ENCODE peak calls at places on chromosomes 4 and X, in ten cellular contexts. One of them, this sample, is unnamed.

GRCh38 chrX:148915474-148915873 is 415.1 kb downstream of the AFF2 start:
- DNase-seq in right lobe of liver: no peak
- DNase-seq in BE2C: no peak
- DNase-seq in mesenchymal stem cell: peak; percentile 11
- DNase-seq in upper lobe of right lung: no peak
- DNase-seq in CD8-positive, alpha-beta T cell: no peak
- DNase-seq in mucosa of descending colon: no peak
- DNase-seq in IMR-90: no peak
- DNase-seq in breast epithelium: no peak
- DNase-seq in colonic mucosa: no peak
- DNase-seq in this sample: no peak

GRCh38 chr4:188821500-188821899 is 682.3 kb downstream of the TRIML1 start:
- DNase-seq in mesenchymal stem cell: no peak
- DNase-seq in CD8-positive, alpha-beta T cell: no peak
- DNase-seq in breast epithelium: no peak
- DNase-seq in IMR-90: no peak
- DNase-seq in mucosa of descending colon: no peak
- DNase-seq in upper lobe of right lung: no peak
- DNase-seq in BE2C: no peak
- DNase-seq in colonic mucosa: no peak
- DNase-seq in right lobe of liver: no peak
- DNase-seq in this sample: no peak

GRCh38 chr4:1554876-1555265 is 129.2 kb downstream of the FAM53A start:
- DNase-seq in breast epithelium: peak; percentile 83
- DNase-seq in mesenchymal stem cell: no peak
- DNase-seq in BE2C: no peak
- DNase-seq in upper lobe of right lung: no peak
- DNase-seq in colonic mucosa: no peak
- DNase-seq in CD8-positive, alpha-beta T cell: no peak
- DNase-seq in mucosa of descending colon: no peak
- DNase-seq in IMR-90: no peak
- DNase-seq in right lobe of liver: no peak
- DNase-seq in this sample: no peak

GRCh38 chr4:80202784-80203553 is 5.7 kb downstream of the PRDM8 start:
- DNase-seq in CD8-positive, alpha-beta T cell: peak; percentile 57
- DNase-seq in upper lobe of right lung: peak; percentile 68
- DNase-seq in mucosa of descending colon: peak; percentile 38
- DNase-seq in BE2C: no peak
- DNase-seq in breast epithelium: no peak
- DNase-seq in IMR-90: peak; percentile 35
- DNase-seq in mesenchymal stem cell: peak; percentile 58
- DNase-seq in right lobe of liver: peak; percentile 31
- DNase-seq in colonic mucosa: no peak
- DNase-seq in this sample: peak; percentile 71

GRCh38 chr4:107018336-107018735 is 17.8 kb downstream of the DKK2 start:
- DNase-seq in mesenchymal stem cell: no peak
- DNase-seq in right lobe of liver: no peak
- DNase-seq in BE2C: no peak
- DNase-seq in mucosa of descending colon: no peak
- DNase-seq in CD8-positive, alpha-beta T cell: no peak
- DNase-seq in colonic mucosa: no peak
- DNase-seq in breast epithelium: no peak
- DNase-seq in upper lobe of right lung: no peak
- DNase-seq in IMR-90: no peak
- DNase-seq in this sample: peak; percentile 58

GRCh38 chr4:158374318-158374717 is 147.4 kb upstream of the RXFP1 start:
- DNase-seq in right lobe of liver: no peak
- DNase-seq in upper lobe of right lung: no peak
- DNase-seq in CD8-positive, alpha-beta T cell: no peak
- DNase-seq in breast epithelium: no peak
- DNase-seq in mucosa of descending colon: no peak
- DNase-seq in mesenchymal stem cell: no peak
- DNase-seq in BE2C: no peak
- DNase-seq in colonic mucosa: no peak
- DNase-seq in IMR-90: no peak
- DNase-seq in this sample: no peak

GRCh38 chr4:41258783-41259182 is 2.1 kb downstream of the UCHL1 start:
- DNase-seq in colonic mucosa: no peak
- DNase-seq in mucosa of descending colon: peak; percentile 3
- DNase-seq in breast epithelium: no peak
- DNase-seq in IMR-90: peak; percentile 86
- DNase-seq in right lobe of liver: no peak
- DNase-seq in mesenchymal stem cell: peak; percentile 84
- DNase-seq in CD8-positive, alpha-beta T cell: no peak
- DNase-seq in upper lobe of right lung: no peak
- DNase-seq in BE2C: peak; percentile 61
- DNase-seq in this sample: peak; percentile 85

GRCh38 chrX:114999906-115000305 is 17.5 kb downstream of the IL13RA2 start:
- DNase-seq in BE2C: no peak
- DNase-seq in IMR-90: no peak
- DNase-seq in mucosa of descending colon: no peak
- DNase-seq in mesenchymal stem cell: no peak
- DNase-seq in right lobe of liver: no peak
- DNase-seq in colonic mucosa: no peak
- DNase-seq in breast epithelium: no peak
- DNase-seq in upper lobe of right lung: no peak
- DNase-seq in CD8-positive, alpha-beta T cell: no peak
- DNase-seq in this sample: no peak

GRCh38 chr4:158033416-158033863 is 139.4 kb downstream of the GASK1B start:
- DNase-seq in mesenchymal stem cell: peak; percentile 67
- DNase-seq in mucosa of descending colon: no peak
- DNase-seq in CD8-positive, alpha-beta T cell: no peak
- DNase-seq in colonic mucosa: no peak
- DNase-seq in breast epithelium: no peak
- DNase-seq in IMR-90: peak; percentile 61
- DNase-seq in upper lobe of right lung: no peak
- DNase-seq in BE2C: no peak
- DNase-seq in right lobe of liver: no peak
- DNase-seq in this sample: peak; percentile 42

GRCh38 chr4:14582658-14583057 is 419.6 kb upstream of the CPEB2 start:
- DNase-seq in breast epithelium: no peak
- DNase-seq in mucosa of descending colon: no peak
- DNase-seq in right lobe of liver: no peak
- DNase-seq in IMR-90: no peak
- DNase-seq in colonic mucosa: no peak
- DNase-seq in CD8-positive, alpha-beta T cell: no peak
- DNase-seq in BE2C: no peak
- DNase-seq in upper lobe of right lung: no peak
- DNase-seq in mesenchymal stem cell: no peak
- DNase-seq in this sample: no peak
- H3K9me3 ChIP-seq in breast epithelium: no peaks in the 10 kb centered on the region
- H3K9me3 ChIP-seq in mucosa of descending colon: no peaks in the 10 kb centered on the region
- H3K9me3 ChIP-seq in right lobe of liver: no peaks in the 10 kb centered on the region
- H3K9me3 ChIP-seq in IMR-90: peaks cover 3% of the 10 kb centered on the region
- H3K9me3 ChIP-seq in colonic mucosa: no peaks in the 10 kb centered on the region
- H3K9me3 ChIP-seq in CD8-positive, alpha-beta T cell: no peaks in the 10 kb centered on the region
- H3K9me3 ChIP-seq in BE2C: no peaks in the 10 kb centered on the region
- H3K9me3 ChIP-seq in upper lobe of right lung: no peaks in the 10 kb centered on the region
- H3K9me3 ChIP-seq in mesenchymal stem cell: no peaks in the 10 kb centered on the region
- H3K9me3 ChIP-seq in this sample: no peaks in the 10 kb centered on the region

GRCh38 chr4:164288578-164288977 is 465.4 kb upstream of the SMIM31 start:
- DNase-seq in mucosa of descending colon: no peak
- DNase-seq in right lobe of liver: no peak
- DNase-seq in IMR-90: no peak
- DNase-seq in breast epithelium: no peak
- DNase-seq in CD8-positive, alpha-beta T cell: no peak
- DNase-seq in upper lobe of right lung: no peak
- DNase-seq in BE2C: no peak
- DNase-seq in colonic mucosa: no peak
- DNase-seq in mesenchymal stem cell: no peak
- DNase-seq in this sample: no peak

DNA sequence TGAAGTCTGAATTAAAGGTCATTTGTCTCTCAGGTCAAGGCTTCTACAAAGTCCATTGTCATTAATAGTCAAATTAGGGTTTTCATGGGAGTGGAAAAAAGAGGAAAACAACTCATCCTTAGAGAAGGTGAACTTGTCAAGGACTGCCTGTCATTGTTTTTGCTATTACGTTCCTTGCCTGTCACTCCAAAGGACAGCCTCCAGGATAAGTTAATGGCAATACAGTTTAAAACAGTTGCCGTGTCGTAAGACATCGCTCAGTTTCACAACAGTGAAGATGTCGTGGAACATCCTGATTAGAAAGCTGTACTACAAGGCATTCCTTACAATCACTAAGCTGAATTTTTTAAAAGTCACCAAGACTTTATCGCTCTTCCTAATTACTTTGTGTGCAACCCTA is 466.8 kb upstream of the SMIM31 start:
- DNase-seq in BE2C: no peak
- DNase-seq in CD8-positive, alpha-beta T cell: no peak
- DNase-seq in mucosa of descending colon: no peak
- DNase-seq in right lobe of liver: no peak
- DNase-seq in IMR-90: no peak
- DNase-seq in colonic mucosa: no peak
- DNase-seq in upper lobe of right lung: no peak
- DNase-seq in breast epithelium: no peak
- DNase-seq in mesenchymal stem cell: no peak
- DNase-seq in this sample: no peak
- H3K4me1 ChIP-seq in BE2C: no peaks in the 10 kb centered on the region
- H3K4me1 ChIP-seq in CD8-positive, alpha-beta T cell: no peaks in the 10 kb centered on the region
- H3K4me1 ChIP-seq in mucosa of descending colon: no peaks in the 10 kb centered on the region
- H3K4me1 ChIP-seq in right lobe of liver: no peaks in the 10 kb centered on the region
- H3K4me1 ChIP-seq in IMR-90: no peaks in the 10 kb centered on the region
- H3K4me1 ChIP-seq in colonic mucosa: no peaks in the 10 kb centered on the region
- H3K4me1 ChIP-seq in upper lobe of right lung: no peaks in the 10 kb centered on the region
- H3K4me1 ChIP-seq in breast epithelium: no peaks in the 10 kb centered on the region
- H3K4me1 ChIP-seq in mesenchymal stem cell: no peaks in the 10 kb centered on the region
- H3K4me1 ChIP-seq in this sample: no peaks in the 10 kb centered on the region

DNA sequence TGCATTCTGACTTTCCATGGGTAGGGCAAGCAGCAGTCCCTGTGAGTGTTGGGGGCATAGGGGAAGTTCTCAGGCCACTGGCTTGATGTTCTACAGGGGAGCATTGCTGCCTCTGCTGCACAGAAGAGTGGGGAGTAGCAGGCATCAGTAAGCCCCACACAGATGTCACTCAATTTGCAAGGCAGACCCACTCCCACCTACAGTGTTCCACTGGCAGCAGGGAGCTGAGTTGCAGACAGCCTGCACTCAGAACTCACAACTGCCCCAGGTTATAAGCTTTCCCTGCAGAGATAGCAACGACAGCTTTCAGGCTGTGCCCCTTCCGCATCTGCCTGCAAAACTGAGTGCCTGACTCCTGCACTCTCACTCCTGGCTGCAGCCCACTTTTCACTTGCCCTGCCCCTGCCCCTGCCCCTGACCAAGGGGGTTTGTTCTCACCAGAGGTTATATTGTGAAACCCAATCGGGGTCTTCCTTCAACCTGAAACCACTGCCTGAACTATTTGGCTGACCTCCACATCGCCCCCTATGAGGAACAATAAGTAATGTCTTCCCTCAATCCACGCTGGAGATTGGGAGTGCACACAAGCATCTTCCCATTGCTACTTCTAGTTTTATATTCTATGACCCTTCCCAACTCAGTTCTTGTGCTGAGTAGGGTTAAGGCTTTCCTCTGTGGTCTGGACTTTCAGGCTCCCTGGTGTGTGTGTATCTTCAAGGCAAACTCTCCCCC is 227.4 kb upstream of the CXorf51B start:
- DNase-seq in CD8-positive, alpha-beta T cell: no peak
- DNase-seq in mesenchymal stem cell: no peak
- DNase-seq in mucosa of descending colon: no peak
- DNase-seq in IMR-90: no peak
- DNase-seq in colonic mucosa: no peak
- DNase-seq in BE2C: no peak
- DNase-seq in right lobe of liver: no peak
- DNase-seq in upper lobe of right lung: no peak
- DNase-seq in breast epithelium: no peak
- DNase-seq in this sample: no peak
- H3K9me3 ChIP-seq in CD8-positive, alpha-beta T cell: no peaks in the 10 kb centered on the region
- H3K9me3 ChIP-seq in mesenchymal stem cell: peaks cover 18% of the 10 kb centered on the region
- H3K9me3 ChIP-seq in mucosa of descending colon: no peaks in the 10 kb centered on the region
- H3K9me3 ChIP-seq in IMR-90: peaks cover 10% of the 10 kb centered on the region
- H3K9me3 ChIP-seq in colonic mucosa: no peaks in the 10 kb centered on the region
- H3K9me3 ChIP-seq in BE2C: no peaks in the 10 kb centered on the region
- H3K9me3 ChIP-seq in right lobe of liver: no peaks in the 10 kb centered on the region
- H3K9me3 ChIP-seq in upper lobe of right lung: no peaks in the 10 kb centered on the region
- H3K9me3 ChIP-seq in breast epithelium: peaks cover 4% of the 10 kb centered on the region
- H3K9me3 ChIP-seq in this sample: peaks cover 7% of the 10 kb centered on the region

GRCh38 chrX:55452825-55453124 is 848 bp downstream of the MAGEH1 start:
- DNase-seq in mesenchymal stem cell: no peak
- DNase-seq in right lobe of liver: no peak
- DNase-seq in BE2C: no peak
- DNase-seq in colonic mucosa: no peak
- DNase-seq in breast epithelium: no peak
- DNase-seq in IMR-90: no peak
- DNase-seq in mucosa of descending colon: no peak
- DNase-seq in upper lobe of right lung: no peak
- DNase-seq in CD8-positive, alpha-beta T cell: peak; percentile 18
- DNase-seq in this sample: no peak

GRCh38 chrX:55451990-55452824 is at the start of gene MAGEH1:
- DNase-seq in BE2C: peak; percentile 80
- DNase-seq in breast epithelium: peak; percentile 65
- DNase-seq in mucosa of descending colon: peak; percentile 81
- DNase-seq in IMR-90: peak; percentile 79
- DNase-seq in upper lobe of right lung: peak; percentile 88
- DNase-seq in colonic mucosa: peak; percentile 80
- DNase-seq in mesenchymal stem cell: peak; percentile 76
- DNase-seq in right lobe of liver: peak; percentile 76
- DNase-seq in CD8-positive, alpha-beta T cell: peak; percentile 88
- DNase-seq in this sample: peak; percentile 84

GRCh38 chrX:55450259-55450658 is 1.7 kb upstream of the MAGEH1 start:
- DNase-seq in upper lobe of right lung: no peak
- DNase-seq in mucosa of descending colon: peak; percentile 2
- DNase-seq in right lobe of liver: no peak
- DNase-seq in IMR-90: peak; percentile 12
- DNase-seq in breast epithelium: no peak
- DNase-seq in BE2C: no peak
- DNase-seq in mesenchymal stem cell: peak; percentile 6
- DNase-seq in CD8-positive, alpha-beta T cell: no peak
- DNase-seq in colonic mucosa: no peak
- DNase-seq in this sample: peak; percentile 2

GRCh38 chrX:55451626-55451989 is 319 bp upstream of the MAGEH1 start:
- DNase-seq in mesenchymal stem cell: no peak
- DNase-seq in upper lobe of right lung: no peak
- DNase-seq in colonic mucosa: no peak
- DNase-seq in mucosa of descending colon: no peak
- DNase-seq in right lobe of liver: no peak
- DNase-seq in IMR-90: no peak
- DNase-seq in CD8-positive, alpha-beta T cell: no peak
- DNase-seq in breast epithelium: no peak
- DNase-seq in BE2C: no peak
- DNase-seq in this sample: no peak

DNA sequence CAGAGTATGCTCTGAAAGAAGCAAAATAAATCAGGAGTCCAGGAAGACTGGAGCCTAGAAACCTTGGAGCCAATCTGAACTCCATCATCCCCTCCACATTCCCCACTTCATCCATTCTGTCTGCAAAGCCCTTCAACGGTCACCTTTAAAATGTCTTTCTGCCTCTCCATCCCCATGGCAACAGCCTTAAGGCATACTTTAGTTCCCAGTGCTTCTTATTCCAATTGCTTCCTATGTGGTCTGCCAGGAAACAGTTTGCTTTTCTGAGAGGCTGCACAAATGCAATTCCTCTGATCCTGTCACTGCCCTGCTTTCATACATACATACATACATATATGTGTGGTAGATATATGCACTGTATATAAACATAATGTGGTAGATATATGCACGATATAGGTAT is 802 bp upstream of the MAGEH1 start:
- DNase-seq in right lobe of liver: no peak
- DNase-seq in IMR-90: no peak
- DNase-seq in colonic mucosa: no peak
- DNase-seq in breast epithelium: no peak
- DNase-seq in mesenchymal stem cell: no peak
- DNase-seq in mucosa of descending colon: no peak
- DNase-seq in CD8-positive, alpha-beta T cell: no peak
- DNase-seq in BE2C: no peak
- DNase-seq in upper lobe of right lung: no peak
- DNase-seq in this sample: no peak
- H3K4me1 ChIP-seq in right lobe of liver: no peaks in the 10 kb centered on the region
- H3K4me1 ChIP-seq in IMR-90: no peaks in the 10 kb centered on the region
- H3K4me1 ChIP-seq in colonic mucosa: no peaks in the 10 kb centered on the region
- H3K4me1 ChIP-seq in breast epithelium: no peaks in the 10 kb centered on the region
- H3K4me1 ChIP-seq in mesenchymal stem cell: no peaks in the 10 kb centered on the region
- H3K4me1 ChIP-seq in mucosa of descending colon: no peaks in the 10 kb centered on the region
- H3K4me1 ChIP-seq in CD8-positive, alpha-beta T cell: peaks cover 12% of the 10 kb centered on the region
- H3K4me1 ChIP-seq in BE2C: no peaks in the 10 kb centered on the region
- H3K4me1 ChIP-seq in upper lobe of right lung: no peaks in the 10 kb centered on the region
- H3K4me1 ChIP-seq in this sample: no peaks in the 10 kb centered on the region